ENCODE peak calls at places on chromosomes 6 and 20, in five cellular contexts. Z, R, J, Q and G are unnamed samples.

GRCh38 chr20:32621071-32621913 is 36.2 kb upstream of the NOL4L start:
- DNase-seq in Z (no peak), R (no peak), J (no peak), Q (no peak), G (no peak)

GRCh38 chr6:12882761-12883290 is 166.3 kb downstream of the PHACTR1 start:
- DNase-seq in Z (no peak), R (no peak), J (no peak), Q (no peak), G (no peak)

GRCh38 chr20:35171753-35172433 is at the start of gene PROCR:
- DNase-seq in Z (peak; percentile 86), R (peak; percentile 72), J (peak; percentile 98), Q (peak; percentile 90), G (peak; percentile 74)

GRCh38 chr6:219641-220198 is 72.6 kb upstream of the DUSP22 start:
- DNase-seq in Z (peak; percentile 64), R (peak; percentile 43), J (no peak), Q (peak; percentile 66), G (peak; percentile 62)

GRCh38 chr6:11433860-11434259 is 103.7 kb upstream of the TMEM170B start:
- DNase-seq in Z (no peak), R (no peak), J (no peak), Q (no peak), G (no peak)

GRCh38 chr6:109010703-109011102 is 83.9 kb downstream of the SESN1 start:
- DNase-seq in Z (no peak), R (no peak), J (no peak), Q (no peak), G (no peak)

GRCh38 chr6:100998111-100998510 is 117.0 kb upstream of the ASCC3 start:
- DNase-seq in Z (no peak), R (no peak), J (no peak), Q (peak; percentile 5), G (no peak)

GRCh38 chr20:32354592-32355416 is 3.3 kb upstream of the ASXL1 start:
- DNase-seq in Z (peak; percentile 73), R (no peak), J (no peak), Q (peak; percentile 76), G (no peak)

GRCh38 chr20:57470212-57470522 is 54.8 kb downstream of the CTCFL start:
- DNase-seq in Z (no peak), R (no peak), J (no peak), Q (no peak), G (peak; percentile 24)

GRCh38 chr6:155317186-155317585 is 2.9 kb upstream of the TFB1M start:
- DNase-seq in Z (no peak), R (no peak), J (no peak), Q (peak; percentile 10), G (no peak)

GRCh38 chr6:105596284-105596755 is 193.4 kb upstream of the PREP start:
- DNase-seq in Z (no peak), R (no peak), J (no peak), Q (peak; percentile 99), G (no peak)

GRCh38 chr6:85192596-85192995 is 257.3 kb upstream of the NT5E start:
- DNase-seq in Z (no peak), R (no peak), J (no peak), Q (no peak), G (no peak)

GRCh38 chr20:8535403-8536003 is 403.4 kb downstream of the PLCB1 start:
- DNase-seq in Z (no peak), R (no peak), J (peak; percentile 29), Q (no peak), G (no peak)

GRCh38 chr6:119495230-119495683 is 145.7 kb upstream of the MAN1A1 start:
- DNase-seq in Z (peak; percentile 78), R (peak; percentile 30), J (no peak), Q (no peak), G (peak; percentile 66)

GRCh38 chr6:129370268-129370916 is 339.6 kb downstream of the ARHGAP18 start:
- DNase-seq in Z (peak; percentile 46), R (peak; percentile 37), J (peak; percentile 65), Q (peak; percentile 57), G (no peak)

GRCh38 chr20:10713161-10713560 is 39.4 kb upstream of the JAG1 start:
- DNase-seq in Z (no peak), R (no peak), J (no peak), Q (no peak), G (no peak)

GRCh38 chr6:10425973-10426780 is 11.3 kb upstream of the TFAP2A start:
- DNase-seq in Z (peak; percentile 41), R (peak; percentile 55), J (no peak), Q (no peak), G (peak; percentile 68)

GRCh38 chr6:43242908-43243648 is at the start of gene TTBK1:
- DNase-seq in Z (no peak), R (no peak), J (no peak), Q (no peak), G (no peak)

GRCh38 chr6:93792751-93793150 is 373.4 kb upstream of the EPHA7 start:
- DNase-seq in Z (no peak), R (no peak), J (no peak), Q (peak; percentile 1), G (no peak)

GRCh38 chr20:63967330-63968135 is 2.2 kb downstream of the ZNF512B start:
- DNase-seq in Z (no peak), R (peak; percentile 22), J (no peak), Q (no peak), G (peak; percentile 16)

GRCh38 chr6:163745566-163746400 is 331.3 kb downstream of the QKI start:
- DNase-seq in Z (no peak), R (no peak), J (peak; percentile 10), Q (peak; percentile 92), G (no peak)

GRCh38 chr6:142773324-142773723 is 171.7 kb downstream of the HIVEP2 start:
- DNase-seq in Z (no peak), R (no peak), J (no peak), Q (no peak), G (no peak)

GRCh38 chr20:62236674-62236996 is 1.7 kb upstream of the OSBPL2 start:
- DNase-seq in Z (no peak), R (no peak), J (no peak), Q (no peak), G (no peak)

GRCh38 chr20:13870349-13870748 is 85.5 kb downstream of the NDUFAF5 start:
- DNase-seq in Z (no peak), R (no peak), J (no peak), Q (no peak), G (no peak)

GRCh38 chr6:145699462-145699861 is 35.9 kb downstream of the EPM2A start:
- DNase-seq in Z (no peak), R (no peak), J (peak; percentile 80), Q (peak; percentile 82), G (no peak)

DNA sequence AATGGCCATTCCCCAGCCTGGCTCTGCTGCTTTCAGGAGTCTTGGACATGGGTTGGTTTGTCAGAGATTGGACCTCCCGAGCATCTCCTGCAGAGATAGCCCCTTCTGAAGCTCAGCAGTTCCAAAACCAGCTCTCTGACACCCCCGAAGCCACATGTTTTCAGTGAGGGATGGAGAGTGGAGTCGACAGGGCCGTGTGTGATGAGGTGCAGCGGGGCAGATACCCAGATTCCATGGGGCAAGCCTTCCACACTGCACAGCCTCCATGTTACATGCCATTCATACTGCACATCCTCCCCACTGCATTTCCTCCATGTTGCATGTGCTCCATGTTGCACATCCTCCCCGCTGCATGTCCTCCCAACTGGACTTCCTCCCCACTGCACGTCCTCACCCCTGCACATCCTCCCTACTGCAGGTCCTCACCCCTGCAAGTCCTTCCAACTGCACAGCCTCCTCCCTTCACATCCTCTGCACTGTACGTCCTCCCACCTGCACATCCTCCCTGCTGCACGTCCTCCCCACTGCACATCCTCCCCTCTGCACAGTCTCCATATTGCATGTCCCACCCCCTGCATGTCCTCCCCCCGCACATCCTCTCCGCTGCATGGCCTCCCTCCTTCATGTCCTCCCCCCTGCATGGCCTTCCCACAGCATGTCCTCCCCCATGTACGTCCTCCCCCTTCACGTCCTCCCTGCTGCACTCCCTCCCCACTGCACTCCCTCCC is 112.2 kb downstream of the SYNDIG1 start:
- DNase-seq in Z (no peak), R (no peak), J (no peak), Q (no peak), G (no peak)
- H3K27ac ChIP-seq in Z (no peak overlapping the region), R (no peak overlapping the region), J (no peak overlapping the region), Q (no peak overlapping the region), G (no peak overlapping the region)

GRCh38 chr6:31620586-31621319 is at the start of gene PRRC2A:
- DNase-seq in Z (peak; percentile 84), R (peak; percentile 97), J (no peak), Q (peak; percentile 59), G (no peak)
- TF ChIP-seq POLR2A in Z (peak; percentile 69), R (no peak), J (peak; percentile 86), Q (peak; percentile 91), G (peak; percentile 51)

GRCh38 chr6:134198093-134198492 is 119.8 kb downstream of the SGK1 start:
- DNase-seq in Z (no peak), R (no peak), J (no peak), Q (no peak), G (no peak)

GRCh38 chr6:134196568-134197301 is 121.2 kb downstream of the SGK1 start:
- DNase-seq in Z (no peak), R (no peak), J (no peak), Q (no peak), G (no peak)

GRCh38 chr6:134204031-134204430 is 113.9 kb downstream of the SGK1 start:
- DNase-seq in Z (no peak), R (no peak), J (no peak), Q (no peak), G (no peak)

GRCh38 chr6:134199848-134200606 is 117.9 kb downstream of the SGK1 start:
- DNase-seq in Z (no peak), R (no peak), J (no peak), Q (no peak), G (no peak)

DNA sequence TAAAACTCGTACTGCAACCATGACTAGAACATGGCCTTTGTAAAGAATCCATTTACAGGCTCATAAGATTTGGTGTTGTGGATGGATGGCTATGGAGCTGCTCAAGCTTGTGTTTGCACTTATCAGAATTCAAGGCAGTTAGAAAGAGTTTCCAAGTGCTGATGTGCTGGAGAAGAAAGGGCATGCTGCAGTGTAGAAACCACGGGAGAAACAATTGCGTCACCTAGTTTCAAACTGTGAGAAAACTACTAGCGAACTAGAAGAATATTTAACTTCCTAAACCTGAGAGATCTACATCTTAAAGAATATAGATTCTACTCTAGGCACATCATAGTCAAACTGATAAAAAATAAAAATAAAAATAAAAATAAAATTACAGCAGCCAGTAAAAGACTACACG is 116.2 kb downstream of the SGK1 start:
- DNase-seq in Z (no peak), R (no peak), J (no peak), Q (no peak), G (no peak)
- H3K27ac ChIP-seq in Z (no peak overlapping the region), R (no peak overlapping the region), J (no peak overlapping the region), Q (no peak overlapping the region), G (no peak overlapping the region)

GRCh38 chr20:33666293-33667244 is at the start of gene ACTL10:
- DNase-seq in Z (peak; percentile 99), R (peak; percentile 99), J (peak; percentile 98), Q (peak; percentile 96), G (peak; percentile 95)
- TF ChIP-seq POLR2A in Z (peak; percentile 89), R (peak; percentile 76), J (peak; percentile 87), Q (no peak), G (peak; percentile 83)